ENCODE peak calls at places on chromosomes 7 and 10, in ten cellular contexts. One of them, this sample, is unnamed.
A peak's percentile ranks its signal among the peaks of the same experiment; 100 is the strongest.

GRCh38 chr10:75408512-75408881 is 6.9 kb upstream of the ZNF503 start:
- DNase-seq in MM.1S: no peak
- DNase-seq in brain microvascular endothelial cell: no peak
- DNase-seq in cardiac fibroblast: no peak
- DNase-seq in neural progenitor cell: peak; percentile 63
- DNase-seq in heart left ventricle: no peak
- DNase-seq in colonic mucosa: peak; percentile 38
- DNase-seq in fibroblast of pulmonary artery: no peak
- DNase-seq in CD8-positive, alpha-beta T cell: no peak
- DNase-seq in stomach: no peak
- DNase-seq in this sample: no peak

GRCh38 chr10:132421377-132422168 is 24.6 kb downstream of the PWWP2B start:
- DNase-seq in fibroblast of pulmonary artery: peak; percentile 20
- DNase-seq in cardiac fibroblast: peak; percentile 58
- DNase-seq in neural progenitor cell: peak; percentile 30
- DNase-seq in MM.1S: peak; percentile 43
- DNase-seq in colonic mucosa: peak; percentile 91
- DNase-seq in stomach: peak; percentile 90
- DNase-seq in heart left ventricle: peak; percentile 82
- DNase-seq in CD8-positive, alpha-beta T cell: no peak
- DNase-seq in brain microvascular endothelial cell: peak; percentile 27
- DNase-seq in this sample: no peak

GRCh38 chr10:1274098-1274745 is 218.0 kb downstream of the WDR37 start:
- DNase-seq in CD8-positive, alpha-beta T cell: no peak
- DNase-seq in MM.1S: no peak
- DNase-seq in fibroblast of pulmonary artery: no peak
- DNase-seq in brain microvascular endothelial cell: peak; percentile 10
- DNase-seq in colonic mucosa: no peak
- DNase-seq in heart left ventricle: no peak
- DNase-seq in stomach: no peak
- DNase-seq in neural progenitor cell: no peak
- DNase-seq in cardiac fibroblast: no peak
- DNase-seq in this sample: no peak

GRCh38 chr7:107686816-107687387 is 26.3 kb downstream of the SLC26A4 start:
- DNase-seq in heart left ventricle: no peak
- DNase-seq in neural progenitor cell: no peak
- DNase-seq in cardiac fibroblast: peak; percentile 14
- DNase-seq in fibroblast of pulmonary artery: no peak
- DNase-seq in MM.1S: no peak
- DNase-seq in colonic mucosa: no peak
- DNase-seq in CD8-positive, alpha-beta T cell: no peak
- DNase-seq in brain microvascular endothelial cell: no peak
- DNase-seq in stomach: no peak
- DNase-seq in this sample: no peak

GRCh38 chr7:74612015-74612829 is 45.3 kb upstream of the GTF2I start:
- DNase-seq in CD8-positive, alpha-beta T cell: no peak
- DNase-seq in neural progenitor cell: peak; percentile 18
- DNase-seq in fibroblast of pulmonary artery: peak; percentile 24
- DNase-seq in cardiac fibroblast: peak; percentile 44
- DNase-seq in MM.1S: no peak
- DNase-seq in brain microvascular endothelial cell: peak; percentile 33
- DNase-seq in colonic mucosa: no peak
- DNase-seq in stomach: no peak
- DNase-seq in heart left ventricle: no peak
- DNase-seq in this sample: no peak

GRCh38 chr7:96901822-96902412 is 103.4 kb upstream of the DLX6 start:
- DNase-seq in MM.1S: no peak
- DNase-seq in brain microvascular endothelial cell: no peak
- DNase-seq in fibroblast of pulmonary artery: no peak
- DNase-seq in heart left ventricle: no peak
- DNase-seq in colonic mucosa: no peak
- DNase-seq in stomach: no peak
- DNase-seq in neural progenitor cell: no peak
- DNase-seq in CD8-positive, alpha-beta T cell: no peak
- DNase-seq in cardiac fibroblast: no peak
- DNase-seq in this sample: no peak

GRCh38 chr10:33035411-33035810 is 77.4 kb upstream of the ITGB1 start:
- DNase-seq in neural progenitor cell: no peak
- DNase-seq in fibroblast of pulmonary artery: no peak
- DNase-seq in stomach: no peak
- DNase-seq in brain microvascular endothelial cell: no peak
- DNase-seq in heart left ventricle: no peak
- DNase-seq in CD8-positive, alpha-beta T cell: no peak
- DNase-seq in cardiac fibroblast: no peak
- DNase-seq in MM.1S: no peak
- DNase-seq in colonic mucosa: no peak
- DNase-seq in this sample: no peak

GRCh38 chr7:157688439-157689268 is 351.9 kb downstream of the DNAJB6 start:
- DNase-seq in cardiac fibroblast: no peak
- DNase-seq in fibroblast of pulmonary artery: no peak
- DNase-seq in brain microvascular endothelial cell: no peak
- DNase-seq in heart left ventricle: no peak
- DNase-seq in neural progenitor cell: peak; percentile 67
- DNase-seq in colonic mucosa: no peak
- DNase-seq in CD8-positive, alpha-beta T cell: no peak
- DNase-seq in stomach: no peak
- DNase-seq in MM.1S: no peak
- DNase-seq in this sample: no peak

GRCh38 chr7:22447759-22448158 is 52.2 kb downstream of the STEAP1B start:
- DNase-seq in brain microvascular endothelial cell: no peak
- DNase-seq in colonic mucosa: no peak
- DNase-seq in cardiac fibroblast: no peak
- DNase-seq in neural progenitor cell: no peak
- DNase-seq in fibroblast of pulmonary artery: no peak
- DNase-seq in heart left ventricle: no peak
- DNase-seq in MM.1S: peak; percentile 91
- DNase-seq in CD8-positive, alpha-beta T cell: no peak
- DNase-seq in stomach: no peak
- DNase-seq in this sample: no peak

GRCh38 chr7:115122388-115122787 is 200.5 kb downstream of the MDFIC start:
- DNase-seq in fibroblast of pulmonary artery: no peak
- DNase-seq in brain microvascular endothelial cell: no peak
- DNase-seq in MM.1S: no peak
- DNase-seq in cardiac fibroblast: peak; percentile 3
- DNase-seq in CD8-positive, alpha-beta T cell: no peak
- DNase-seq in colonic mucosa: no peak
- DNase-seq in heart left ventricle: no peak
- DNase-seq in neural progenitor cell: no peak
- DNase-seq in stomach: no peak
- DNase-seq in this sample: no peak

GRCh38 chr7:30697716-30698460 is 15.6 kb upstream of the CRHR2 start:
- DNase-seq in neural progenitor cell: no peak
- DNase-seq in brain microvascular endothelial cell: no peak
- DNase-seq in cardiac fibroblast: no peak
- DNase-seq in heart left ventricle: no peak
- DNase-seq in CD8-positive, alpha-beta T cell: no peak
- DNase-seq in MM.1S: no peak
- DNase-seq in fibroblast of pulmonary artery: no peak
- DNase-seq in stomach: no peak
- DNase-seq in colonic mucosa: peak; percentile 72
- DNase-seq in this sample: peak; percentile 37

GRCh38 chr10:89665302-89665701 is 20.3 kb upstream of the PANK1 start:
- DNase-seq in brain microvascular endothelial cell: no peak
- DNase-seq in neural progenitor cell: no peak
- DNase-seq in stomach: no peak
- DNase-seq in MM.1S: no peak
- DNase-seq in colonic mucosa: no peak
- DNase-seq in fibroblast of pulmonary artery: no peak
- DNase-seq in CD8-positive, alpha-beta T cell: no peak
- DNase-seq in heart left ventricle: no peak
- DNase-seq in cardiac fibroblast: no peak
- DNase-seq in this sample: no peak

GRCh38 chr7:41685684-41686083 is 17.2 kb downstream of the INHBA start:
- DNase-seq in stomach: no peak
- DNase-seq in heart left ventricle: no peak
- DNase-seq in neural progenitor cell: no peak
- DNase-seq in fibroblast of pulmonary artery: peak; percentile 44
- DNase-seq in CD8-positive, alpha-beta T cell: no peak
- DNase-seq in brain microvascular endothelial cell: no peak
- DNase-seq in MM.1S: no peak
- DNase-seq in colonic mucosa: no peak
- DNase-seq in cardiac fibroblast: peak; percentile 20
- DNase-seq in this sample: no peak

GRCh38 chr10:10056958-10057357 is 960.7 kb upstream of the CELF2 start:
- DNase-seq in fibroblast of pulmonary artery: peak; percentile 61
- DNase-seq in stomach: no peak
- DNase-seq in CD8-positive, alpha-beta T cell: no peak
- DNase-seq in colonic mucosa: no peak
- DNase-seq in neural progenitor cell: peak; percentile 8
- DNase-seq in MM.1S: no peak
- DNase-seq in brain microvascular endothelial cell: peak; percentile 28
- DNase-seq in heart left ventricle: no peak
- DNase-seq in cardiac fibroblast: peak; percentile 64
- DNase-seq in this sample: no peak

GRCh38 chr7:120168066-120168465 is 104.9 kb upstream of the KCND2 start:
- DNase-seq in MM.1S: no peak
- DNase-seq in heart left ventricle: no peak
- DNase-seq in neural progenitor cell: no peak
- DNase-seq in colonic mucosa: no peak
- DNase-seq in stomach: no peak
- DNase-seq in brain microvascular endothelial cell: no peak
- DNase-seq in CD8-positive, alpha-beta T cell: no peak
- DNase-seq in cardiac fibroblast: peak; percentile 66
- DNase-seq in fibroblast of pulmonary artery: peak; percentile 53
- DNase-seq in this sample: no peak

GRCh38 chr7:151601521-151602305 is 82.0 kb upstream of the RHEB start:
- DNase-seq in stomach: no peak
- DNase-seq in MM.1S: no peak
- DNase-seq in brain microvascular endothelial cell: peak; percentile 9
- DNase-seq in fibroblast of pulmonary artery: no peak
- DNase-seq in cardiac fibroblast: no peak
- DNase-seq in neural progenitor cell: no peak
- DNase-seq in heart left ventricle: no peak
- DNase-seq in colonic mucosa: no peak
- DNase-seq in CD8-positive, alpha-beta T cell: no peak
- DNase-seq in this sample: no peak

DNA sequence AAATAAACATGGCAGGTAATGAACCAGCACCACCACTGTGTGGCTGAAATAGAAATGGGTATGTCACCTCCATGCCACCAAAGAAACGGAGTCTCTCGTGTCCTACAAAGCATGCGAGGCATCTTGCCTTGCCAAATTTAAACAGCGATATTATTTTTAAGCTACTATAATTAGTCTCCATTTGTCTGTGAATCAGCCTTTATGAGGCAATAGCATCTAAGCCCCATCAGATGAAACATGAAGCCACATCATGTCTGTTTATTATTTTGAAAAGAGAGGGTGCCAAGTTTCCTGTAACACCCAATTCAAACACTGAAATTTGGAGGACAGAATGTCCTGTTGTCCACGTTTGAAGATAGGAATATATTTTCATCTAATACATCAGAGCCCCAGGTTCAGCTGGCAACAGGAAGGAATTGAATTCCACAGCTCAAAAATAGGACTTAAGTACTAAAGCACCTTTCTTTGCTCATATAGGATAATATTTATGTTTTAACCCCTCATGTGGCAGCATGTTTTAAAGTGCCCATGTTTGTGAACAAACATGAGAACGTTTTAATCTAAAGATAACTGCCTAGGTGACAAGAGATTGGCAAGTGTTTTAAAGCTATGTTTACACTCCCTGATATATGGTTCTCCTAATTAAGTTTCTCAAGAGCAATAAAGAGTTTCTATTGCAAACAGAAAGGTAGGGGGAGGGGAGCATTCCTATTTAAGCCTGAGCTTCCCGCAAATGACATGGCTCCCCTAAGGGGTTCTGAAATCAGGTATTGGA is 86.8 kb downstream of the SORBS1 start:
- DNase-seq in cardiac fibroblast: peak; percentile 72
- DNase-seq in colonic mucosa: peak; percentile 55
- DNase-seq in MM.1S: no peak
- DNase-seq in fibroblast of pulmonary artery: peak; percentile 69
- DNase-seq in brain microvascular endothelial cell: no peak
- DNase-seq in neural progenitor cell: no peak
- DNase-seq in stomach: no peak
- DNase-seq in CD8-positive, alpha-beta T cell: no peak
- DNase-seq in heart left ventricle: peak; percentile 40
- DNase-seq in this sample: no peak
- TF ChIP-seq CTCF in cardiac fibroblast: no peak
- TF ChIP-seq CTCF in colonic mucosa: no peak
- TF ChIP-seq CTCF in MM.1S: no peak
- TF ChIP-seq CTCF in fibroblast of pulmonary artery: no peak
- TF ChIP-seq CTCF in brain microvascular endothelial cell: no peak
- TF ChIP-seq CTCF in neural progenitor cell: no peak
- TF ChIP-seq CTCF in stomach: no peak
- TF ChIP-seq CTCF in CD8-positive, alpha-beta T cell: no peak
- TF ChIP-seq CTCF in heart left ventricle: peak; percentile 34
- TF ChIP-seq CTCF in this sample: no peak

GRCh38 chr7:33905389-33906032 is at the start of gene BMPER:
- DNase-seq in stomach: peak; percentile 49
- DNase-seq in colonic mucosa: peak; percentile 28
- DNase-seq in brain microvascular endothelial cell: no peak
- DNase-seq in MM.1S: peak; percentile 48
- DNase-seq in heart left ventricle: no peak
- DNase-seq in neural progenitor cell: peak; percentile 89
- DNase-seq in CD8-positive, alpha-beta T cell: no peak
- DNase-seq in fibroblast of pulmonary artery: peak; percentile 61
- DNase-seq in cardiac fibroblast: no peak
- DNase-seq in this sample: no peak
- H3K4me3 ChIP-seq in stomach: peak within 1 kb of the TSS; percentile 70
- H3K4me3 ChIP-seq in colonic mucosa: peak within 1 kb of the TSS; percentile 46
- H3K4me3 ChIP-seq in brain microvascular endothelial cell: peak within 1 kb of the TSS; percentile 73
- H3K4me3 ChIP-seq in MM.1S: peak within 1 kb of the TSS; percentile 79
- H3K4me3 ChIP-seq in heart left ventricle: peak within 1 kb of the TSS; percentile 58
- H3K4me3 ChIP-seq in neural progenitor cell: peak within 1 kb of the TSS; percentile 93
- H3K4me3 ChIP-seq in CD8-positive, alpha-beta T cell: peak within 1 kb of the TSS; percentile 28
- H3K4me3 ChIP-seq in fibroblast of pulmonary artery: peak within 1 kb of the TSS; percentile 76
- H3K4me3 ChIP-seq in cardiac fibroblast: peak within 1 kb of the TSS; percentile 66
- H3K4me3 ChIP-seq in this sample: peak within 1 kb of the TSS; percentile 55

DNA sequence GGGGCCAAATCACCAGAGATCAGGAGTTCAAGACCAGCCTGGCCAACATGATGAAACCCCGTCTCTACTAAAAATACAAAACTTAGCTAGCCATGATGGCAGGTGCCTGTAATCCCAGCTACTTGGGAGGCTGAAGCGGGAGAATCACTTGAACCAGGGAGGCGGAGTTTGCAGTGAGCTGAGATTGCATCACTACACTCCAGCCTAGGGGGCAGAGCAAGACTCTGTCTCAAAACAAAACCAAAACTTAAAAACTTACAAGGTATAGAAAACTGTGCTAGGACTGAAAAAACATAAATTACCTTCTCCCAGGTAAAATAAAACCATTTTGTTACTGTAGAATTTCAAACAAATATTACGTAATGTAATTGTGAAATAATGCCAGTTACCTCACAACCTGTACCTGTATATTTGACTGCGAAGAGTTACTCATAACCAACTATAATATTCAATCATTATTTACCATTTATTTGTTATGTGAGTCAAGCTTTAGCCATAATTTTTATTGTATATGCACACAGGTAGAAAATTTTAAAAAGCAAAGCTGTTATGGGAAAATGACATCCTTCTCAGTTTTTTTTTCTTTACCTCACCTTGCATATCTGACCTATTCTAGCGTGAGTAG is 180.9 kb downstream of the SEMA3A start:
- DNase-seq in stomach: no peak
- DNase-seq in colonic mucosa: no peak
- DNase-seq in MM.1S: no peak
- DNase-seq in brain microvascular endothelial cell: no peak
- DNase-seq in cardiac fibroblast: no peak
- DNase-seq in neural progenitor cell: peak; percentile 2
- DNase-seq in fibroblast of pulmonary artery: no peak
- DNase-seq in heart left ventricle: no peak
- DNase-seq in CD8-positive, alpha-beta T cell: no peak
- DNase-seq in this sample: no peak
- TF ChIP-seq CTCF in stomach: no peak
- TF ChIP-seq CTCF in colonic mucosa: no peak
- TF ChIP-seq CTCF in MM.1S: no peak
- TF ChIP-seq CTCF in brain microvascular endothelial cell: no peak
- TF ChIP-seq CTCF in cardiac fibroblast: no peak
- TF ChIP-seq CTCF in neural progenitor cell: peak; percentile 16
- TF ChIP-seq CTCF in fibroblast of pulmonary artery: no peak
- TF ChIP-seq CTCF in heart left ventricle: no peak
- TF ChIP-seq CTCF in CD8-positive, alpha-beta T cell: no peak
- TF ChIP-seq CTCF in this sample: no peak

GRCh38 chr7:47678641-47679380 is 96.9 kb upstream of the TNS3 start:
- DNase-seq in fibroblast of pulmonary artery: no peak
- DNase-seq in CD8-positive, alpha-beta T cell: no peak
- DNase-seq in neural progenitor cell: no peak
- DNase-seq in MM.1S: no peak
- DNase-seq in heart left ventricle: no peak
- DNase-seq in cardiac fibroblast: no peak
- DNase-seq in brain microvascular endothelial cell: no peak
- DNase-seq in stomach: no peak
- DNase-seq in colonic mucosa: no peak
- DNase-seq in this sample: no peak
- H3K4me3 ChIP-seq in fibroblast of pulmonary artery: no peak overlapping the region
- H3K4me3 ChIP-seq in CD8-positive, alpha-beta T cell: no peak overlapping the region
- H3K4me3 ChIP-seq in neural progenitor cell: no peak overlapping the region
- H3K4me3 ChIP-seq in MM.1S: no peak overlapping the region
- H3K4me3 ChIP-seq in heart left ventricle: no peak overlapping the region
- H3K4me3 ChIP-seq in cardiac fibroblast: no peak overlapping the region
- H3K4me3 ChIP-seq in brain microvascular endothelial cell: no peak overlapping the region
- H3K4me3 ChIP-seq in stomach: no peak overlapping the region
- H3K4me3 ChIP-seq in colonic mucosa: no peak overlapping the region
- H3K4me3 ChIP-seq in this sample: no peak overlapping the region